ENCODE peak calls at places on chromosomes 2 and 18, in five cellular contexts. C is stimulated activated CD4-positive, alpha-beta T cell treated with anti-CD3 and anti-CD28 coated beads, Interleukin-1b, Interleukin-23, amount 100 ng/mL, for 24 hours; Q is gastrocnemius medialis; T is mesothelial cell of epicardium; O is D721Med. F is an unnamed sample.

GRCh38 chr18:35477497-35477896 is 20.3 kb downstream of the INO80C start:
- DNase-seq in C (no peak), Q (no peak), T (no peak), O (no peak), F (no peak)

GRCh38 chr2:216553093-216553478 is 54.4 kb downstream of the RPL37A start:
- DNase-seq in C (no peak), Q (no peak), T (no peak), O (no peak), F (no peak)

GRCh38 chr2:206225435-206226232 is 48.8 kb upstream of the ZDBF2 start:
- DNase-seq in C (no peak), Q (no peak), T (no peak), O (no peak), F (no peak)

GRCh38 chr2:97739893-97740245 is 26.5 kb downstream of the ZAP70 start:
- DNase-seq in C (no peak), Q (no peak), T (no peak), O (no peak), F (no peak)

GRCh38 chr2:113872201-113872600 is 17.7 kb upstream of the ACTR3 start:
- DNase-seq in C (no peak), Q (no peak), T (no peak), O (no peak), F (no peak)

GRCh38 chr2:57696016-57696415 is 350.6 kb upstream of the VRK2 start:
- DNase-seq in C (no peak), Q (no peak), T (no peak), O (no peak), F (no peak)

GRCh38 chr2:12903272-12903671 is 186.5 kb downstream of the TRIB2 start:
- DNase-seq in C (no peak), Q (no peak), T (no peak), O (no peak), F (no peak)

GRCh38 chr2:117952237-117952636 is 61.6 kb downstream of the CCDC93 start:
- DNase-seq in C (no peak), Q (no peak), T (no peak), O (no peak), F (no peak)

GRCh38 chr2:238895901-238896600 is 48.2 kb downstream of the TWIST2 start:
- DNase-seq in C (no peak), Q (peak), T (no peak), O (no peak), F (no peak)

GRCh38 chr2:8779795-8780194 is 57.6 kb downstream of the KIDINS220 start:
- DNase-seq in C (no peak), Q (no peak), T (no peak), O (no peak), F (no peak)

GRCh38 chr18:75365837-75366236 is 61.7 kb downstream of the SMIM21 start:
- DNase-seq in C (no peak), Q (no peak), T (no peak), O (no peak), F (no peak)

GRCh38 chr2:177683473-177684069 is 291.0 kb downstream of the AGPS start:
- DNase-seq in C (no peak), Q (no peak), T (no peak), O (no peak), F (no peak)